ENCODE peak calls at places on chromosome 11, in seven cellular contexts. E is OCI-LY7, W is H9, R is A549, V is neural progenitor cell, B is heart right ventricle, L is transverse colon. Y is an unnamed sample. For H3K4me1 and H3K9me3, the result is how much of the 10 kb centered on the place peaks cover.

GRCh38 chr11:12653729-12654128 is 20.5 kb upstream of the TEAD1 start:
- DNase-seq in E (no peak), W (peak), R (no peak), V (no peak), B (no peak), L (no peak), Y (no peak)

GRCh38 chr11:2221024-2221423 is 49.4 kb downstream of the ASCL2 start:
- DNase-seq in E (no peak), W (no peak), R (no peak), V (no peak), B (no peak), L (no peak), Y (no peak)

GRCh38 chr11:60987577-60988277 is 16.2 kb downstream of the CD6 start:
- DNase-seq in E (no peak), W (no peak), R (no peak), V (no peak), B (no peak), L (no peak), Y (peak)

GRCh38 chr11:72373163-72373562 is 61.2 kb downstream of the CLPB start:
- DNase-seq in E (no peak), W (no peak), R (no peak), V (no peak), B (no peak), L (no peak), Y (no peak)

GRCh38 chr11:28289444-28289843 is 181.3 kb downstream of the METTL15 start:
- DNase-seq in E (no peak), W (no peak), R (no peak), V (peak), B (no peak), L (no peak), Y (no peak)

GRCh38 chr11:3073029-3073435 is 15.8 kb upstream of the CARS1 start:
- DNase-seq in E (no peak), W (no peak), R (no peak), V (no peak), B (no peak), L (no peak), Y (no peak)

GRCh38 chr11:2208691-2209369 is 37.2 kb upstream of the TH start:
- DNase-seq in E (no peak), W (peak), R (no peak), V (peak), B (no peak), L (peak), Y (no peak)

GRCh38 chr11:119185916-119186634 is 800 bp downstream of the NHERF4 start:
- DNase-seq in E (no peak), W (no peak), R (no peak), V (no peak), B (no peak), L (no peak), Y (no peak)

GRCh38 chr11:17014321-17014773 is at the start of gene PLEKHA7:
- DNase-seq in E (no peak), W (no peak), R (peak), V (peak), B (no peak), L (peak), Y (no peak)

GRCh38 chr11:122791411-122791810 is 46.9 kb upstream of the CRTAM start:
- DNase-seq in E (no peak), W (no peak), R (no peak), V (no peak), B (no peak), L (no peak), Y (no peak)

GRCh38 chr11:8232849-8233606 is 30.6 kb downstream of the LMO1 start:
- DNase-seq in E (no peak), W (no peak), R (no peak), V (no peak), B (no peak), L (no peak), Y (no peak)

GRCh38 chr11:34650528-34650927 is 29.6 kb downstream of the EHF start:
- DNase-seq in E (no peak), W (no peak), R (no peak), V (no peak), B (no peak), L (no peak), Y (peak)

GRCh38 chr11:3086671-3087150 is 29.5 kb upstream of the CARS1 start:
- DNase-seq in E (no peak), W (no peak), R (no peak), V (no peak), B (no peak), L (no peak), Y (no peak)

GRCh38 chr11:19934828-19935259 is 222.2 kb downstream of the NAV2 start:
- DNase-seq in E (no peak), W (no peak), R (no peak), V (no peak), B (no peak), L (no peak), Y (no peak)

GRCh38 chr11:46446343-46446751 is 54.8 kb upstream of the CHRM4 start:
- DNase-seq in E (no peak), W (no peak), R (no peak), V (no peak), B (no peak), L (no peak), Y (no peak)

GRCh38 chr11:116731821-116732739 is 40.7 kb downstream of the BUD13 start:
- DNase-seq in E (no peak), W (peak), R (no peak), V (peak), B (no peak), L (no peak), Y (no peak)

GRCh38 chr11:129192150-129192549 is at the start of gene ARHGAP32:
- DNase-seq in E (no peak), W (no peak), R (no peak), V (no peak), B (no peak), L (peak), Y (no peak)

GRCh38 chr11:65872555-65873279 is at the start of gene EFEMP2:
- DNase-seq in E (no peak), W (no peak), R (no peak), V (peak), B (peak), L (no peak), Y (no peak)
- H3K27ac ChIP-seq in E (peak), W (no peak), R (peak), V (no peak), B (peak), L (peak), Y (peak)

DNA sequence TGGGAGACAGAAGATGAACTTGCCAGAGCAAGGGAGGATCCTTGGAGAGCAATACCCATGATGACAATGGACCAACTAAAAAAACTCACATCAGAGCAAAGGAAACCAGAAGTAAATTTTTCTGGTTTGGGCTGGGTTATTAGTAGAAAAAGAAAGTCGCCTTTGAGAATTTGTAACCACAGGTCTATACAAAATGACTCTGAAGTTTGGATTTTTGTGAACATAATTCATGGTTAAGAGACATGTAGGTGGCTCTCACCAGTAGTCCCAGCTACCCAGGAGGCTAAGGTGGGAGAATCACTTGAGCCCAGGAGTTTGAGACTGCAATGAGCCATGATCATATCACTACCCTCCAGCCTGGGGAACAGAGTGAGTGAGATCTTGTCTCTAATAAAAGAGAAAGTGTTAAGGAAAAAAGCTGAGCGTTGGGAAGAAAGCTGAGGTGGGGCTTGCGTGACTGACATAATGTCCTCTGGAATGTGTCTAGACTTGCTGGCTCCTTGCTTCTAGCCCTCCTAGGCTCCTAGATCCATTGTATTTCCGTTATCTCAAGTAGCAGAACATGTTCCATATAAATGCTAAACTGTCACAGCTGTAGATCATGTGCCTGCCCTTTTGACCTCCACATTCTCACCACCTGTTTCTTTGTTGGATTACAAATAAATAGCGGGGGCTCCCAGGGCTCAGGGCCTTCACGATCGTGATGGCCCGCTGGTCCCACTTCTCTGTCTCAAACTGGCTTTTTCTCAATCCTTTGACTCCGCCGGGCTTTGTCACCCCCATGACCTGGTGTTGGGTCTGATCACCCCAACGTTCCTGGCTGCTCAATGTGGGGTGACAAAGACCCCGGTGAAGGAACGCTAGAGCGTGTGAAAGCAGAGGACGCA is 56.2 kb upstream of the SC5D start:
- DNase-seq in E (no peak), W (no peak), R (no peak), V (peak), B (no peak), L (no peak), Y (no peak)
- H3K4me1 ChIP-seq in E (under half), W (under half), R (under half), V (under half), B (under half), L (under half), Y (under half)

DNA sequence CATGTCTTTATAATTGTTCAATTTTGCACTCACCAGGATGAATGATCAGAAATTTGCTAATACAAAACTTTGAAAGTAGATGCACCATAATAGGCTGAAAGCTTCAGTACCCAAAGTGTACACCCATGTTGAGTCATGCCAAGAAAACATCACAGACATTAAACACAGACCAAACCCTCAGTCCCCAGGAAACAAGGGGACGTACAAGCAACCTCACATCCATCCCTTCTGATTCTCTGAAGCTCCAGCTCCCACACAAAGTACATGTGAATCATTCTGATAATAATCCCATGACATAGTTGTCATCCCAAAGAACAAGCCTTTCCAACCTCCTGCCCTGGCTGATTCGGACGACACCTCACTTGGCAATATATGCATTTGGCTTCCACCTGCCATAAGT is 183.8 kb downstream of the SNX19 start:
- DNase-seq in E (no peak), W (no peak), R (no peak), V (no peak), B (no peak), L (no peak), Y (no peak)
- H3K9me3 ChIP-seq in E (under half), W (under half), R (under half), V (under half), B (under half), L (under half), Y (under half)

GRCh38 chr11:79045018-79045787 is 395.6 kb downstream of the TENM4 start:
- DNase-seq in E (no peak), W (no peak), R (no peak), V (peak), B (no peak), L (no peak), Y (no peak)
- H3K27ac ChIP-seq in E (no peak), W (no peak), R (no peak), V (no peak), B (no peak), L (no peak), Y (no peak)

GRCh38 chr11:110131386-110132123 is 38.4 kb downstream of the ZC3H12C start:
- DNase-seq in E (no peak), W (no peak), R (no peak), V (peak), B (no peak), L (no peak), Y (no peak)

GRCh38 chr11:110134120-110134519 is 40.9 kb downstream of the ZC3H12C start:
- DNase-seq in E (no peak), W (no peak), R (no peak), V (peak), B (no peak), L (no peak), Y (no peak)

GRCh38 chr11:110130642-110131238 is 37.5 kb downstream of the ZC3H12C start:
- DNase-seq in E (no peak), W (peak), R (no peak), V (peak), B (no peak), L (peak), Y (no peak)

GRCh38 chr11:110128161-110128560 is 35.0 kb downstream of the ZC3H12C start:
- DNase-seq in E (no peak), W (no peak), R (no peak), V (peak), B (no peak), L (no peak), Y (no peak)

GRCh38 chr11:110133182-110133581 is 40.0 kb downstream of the ZC3H12C start:
- DNase-seq in E (no peak), W (no peak), R (no peak), V (no peak), B (no peak), L (no peak), Y (no peak)
- H3K4me1 ChIP-seq in E (under half), W (under half), R (under half), V (under half), B (under half), L (under half), Y (under half)

GRCh38 chr11:66062408-66062807 is 7.7 kb upstream of the PACS1 start:
- DNase-seq in E (no peak), W (no peak), R (no peak), V (no peak), B (no peak), L (no peak), Y (no peak)

GRCh38 chr11:66064571-66064970 is 5.5 kb upstream of the PACS1 start:
- DNase-seq in E (no peak), W (no peak), R (no peak), V (no peak), B (no peak), L (no peak), Y (no peak)

GRCh38 chr11:66066751-66067150 is 3.3 kb upstream of the PACS1 start:
- DNase-seq in E (no peak), W (no peak), R (no peak), V (no peak), B (no peak), L (no peak), Y (no peak)

GRCh38 chr11:66061268-66061667 is 8.8 kb upstream of the PACS1 start:
- DNase-seq in E (no peak), W (no peak), R (no peak), V (no peak), B (no peak), L (no peak), Y (no peak)

GRCh38 chr11:66063900-66064299 is 6.2 kb upstream of the PACS1 start:
- DNase-seq in E (no peak), W (no peak), R (no peak), V (no peak), B (no peak), L (no peak), Y (no peak)
- H3K9me3 ChIP-seq in E (under half), W (under half), R (under half), V (under half), B (under half), L (under half), Y (under half)

GRCh38 chr11:95147364-95147905 is 57.8 kb downstream of the ENDOD1 start:
- DNase-seq in E (no peak), W (no peak), R (peak), V (no peak), B (no peak), L (no peak), Y (no peak)
- H3K27ac ChIP-seq in E (no peak), W (no peak), R (no peak), V (no peak), B (no peak), L (peak), Y (no peak)